ENCODE peak calls at places on chromosomes 3 and 15, in nine cellular contexts. M is A549, S is ovary, R is progenitor cell of endocrine pancreas, J is OCI-LY7, E is testis, Q is body of pancreas, N is left ventricle myocardium inferior, D is GM10248. W is an unnamed sample.

GRCh38 chr3:45852828-45853227 is 10.9 kb upstream of the LZTFL1 start:
- DNase-seq in J (no peak), S (no peak), Q (no peak), M (no peak), D (peak; percentile 26), E (no peak), R (no peak), N (no peak), W (no peak)

GRCh38 chr3:42653560-42654330 is at the start of gene ZBTB47:
- DNase-seq in D (peak; percentile 28), M (no peak), Q (peak; percentile 42), S (peak; percentile 71), R (no peak), J (no peak), N (peak; percentile 77), E (no peak), W (no peak)

GRCh38 chr15:80698636-80699035 is 3.5 kb downstream of the ABHD17C start:
- DNase-seq in S (no peak), E (no peak), J (no peak), Q (no peak), D (no peak), N (no peak), R (no peak), M (no peak), W (no peak)

GRCh38 chr3:164498917-164499316 is 579.4 kb downstream of the SI start:
- DNase-seq in S (no peak), J (no peak), R (no peak), M (no peak), N (no peak), E (no peak), Q (no peak), D (no peak), W (no peak)

GRCh38 chr3:2360815-2361214 is 262.1 kb downstream of the CNTN4 start:
- DNase-seq in E (no peak), D (no peak), R (no peak), N (no peak), M (no peak), Q (no peak), J (no peak), S (no peak), W (no peak)

GRCh38 chr3:138412821-138413531 is 21.4 kb upstream of the ESYT3 start:
- DNase-seq in N (no peak), M (no peak), J (no peak), E (no peak), S (no peak), D (no peak), R (no peak), Q (no peak), W (no peak)

GRCh38 chr15:38254065-38254883 is 1.6 kb downstream of the SPRED1 start:
- DNase-seq in Q (peak; percentile 77), E (peak; percentile 81), R (no peak), D (peak; percentile 20), S (peak; percentile 47), J (peak; percentile 86), M (peak; percentile 31), N (no peak), W (peak; percentile 46)

GRCh38 chr3:161031134-161031533 is 74.0 kb downstream of the B3GALNT1 start:
- DNase-seq in Q (no peak), S (no peak), J (no peak), D (no peak), M (no peak), R (no peak), E (no peak), N (no peak), W (no peak)

GRCh38 chr15:88401972-88402656 is 65.1 kb downstream of the MRPL46 start:
- DNase-seq in J (peak; percentile 95), E (no peak), S (no peak), R (no peak), D (no peak), M (no peak), N (peak; percentile 74), Q (no peak), W (no peak)

GRCh38 chr15:63858881-63859280 is 25.1 kb upstream of the HERC1 start:
- DNase-seq in R (no peak), E (no peak), S (no peak), N (no peak), D (no peak), J (no peak), Q (no peak), M (no peak), W (peak; percentile 13)

DNA sequence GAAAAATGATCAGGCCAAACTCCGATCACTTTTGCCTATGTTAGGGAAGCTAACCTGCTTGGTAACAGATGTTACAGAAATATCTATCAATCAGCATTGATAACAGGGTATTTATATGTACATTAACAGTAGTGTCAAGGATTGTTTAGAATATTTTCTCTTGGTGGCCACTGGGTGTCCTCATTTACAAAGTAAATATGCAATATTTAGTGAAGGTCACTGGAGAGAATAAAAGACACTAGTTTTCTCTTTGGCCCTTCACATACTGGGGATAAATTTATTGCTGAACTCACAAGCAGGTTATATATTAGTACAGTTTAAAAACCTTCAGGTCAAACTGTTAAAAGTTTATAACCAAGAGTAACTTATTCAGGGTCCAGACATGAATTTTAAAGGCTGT is 69.0 kb downstream of the TIGIT start:
- DNase-seq in M (peak; percentile 19), D (peak; percentile 24), S (no peak), J (peak; percentile 25), N (no peak), E (no peak), R (no peak), Q (no peak), W (no peak)
- TF ChIP-seq CTCF in M (peak; percentile 60), D (peak; percentile 44), S (peak; percentile 15), J (peak; percentile 79), N (peak; percentile 55), E (peak; percentile 39), R (peak; percentile 41), Q (peak; percentile 48), W (peak; percentile 26)

DNA sequence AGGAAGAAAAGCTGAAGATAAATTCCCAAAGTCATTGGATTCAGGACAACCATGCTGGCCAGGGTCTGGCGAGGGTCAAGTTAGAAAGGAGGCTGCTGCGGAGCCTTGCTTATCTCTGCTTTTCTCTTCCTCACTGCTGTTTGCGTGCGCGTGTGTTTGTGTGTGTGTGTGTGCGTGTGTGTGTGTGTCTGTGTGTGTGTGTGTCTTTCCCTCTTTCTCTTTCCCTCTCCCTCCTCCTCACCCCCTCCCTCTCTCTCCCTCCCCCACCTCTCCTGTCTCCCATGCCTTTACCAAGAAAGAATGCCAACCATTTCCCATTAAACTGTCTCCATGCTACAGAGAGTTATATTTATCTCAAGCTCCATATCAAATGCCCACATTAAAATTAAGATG is at the start of gene COLQ:
- DNase-seq in D (no peak), J (no peak), M (no peak), S (no peak), R (no peak), E (no peak), Q (no peak), N (no peak), W (no peak)
- TF ChIP-seq CTCF in D (no peak), J (no peak), M (no peak), S (no peak), R (no peak), E (no peak), Q (no peak), N (no peak), W (no peak)

GRCh38 chr15:72999586-72999985 is 52.7 kb upstream of the NEO1 start:
- DNase-seq in S (no peak), J (no peak), M (no peak), N (no peak), D (no peak), R (no peak), E (no peak), Q (no peak), W (no peak)
- TF ChIP-seq CTCF in S (no peak), J (no peak), M (no peak), N (no peak), D (no peak), R (no peak), E (no peak), Q (no peak), W (no peak)

GRCh38 chr3:57962448-57962834 is 45.8 kb upstream of the FLNB start:
- DNase-seq in Q (no peak), N (no peak), D (no peak), J (no peak), R (no peak), M (no peak), S (no peak), E (no peak), W (no peak)

GRCh38 chr3:57961177-57961827 is 46.9 kb upstream of the FLNB start:
- DNase-seq in R (no peak), D (no peak), E (no peak), S (no peak), Q (no peak), J (no peak), M (no peak), N (no peak), W (no peak)

GRCh38 chr3:57960174-57960505 is 48.1 kb upstream of the FLNB start:
- DNase-seq in J (no peak), Q (no peak), D (no peak), E (no peak), N (no peak), S (no peak), M (no peak), R (no peak), W (no peak)

GRCh38 chr3:57963811-57964346 is 44.3 kb upstream of the FLNB start:
- DNase-seq in Q (no peak), N (no peak), S (no peak), D (no peak), M (no peak), R (no peak), J (no peak), E (no peak), W (no peak)

DNA sequence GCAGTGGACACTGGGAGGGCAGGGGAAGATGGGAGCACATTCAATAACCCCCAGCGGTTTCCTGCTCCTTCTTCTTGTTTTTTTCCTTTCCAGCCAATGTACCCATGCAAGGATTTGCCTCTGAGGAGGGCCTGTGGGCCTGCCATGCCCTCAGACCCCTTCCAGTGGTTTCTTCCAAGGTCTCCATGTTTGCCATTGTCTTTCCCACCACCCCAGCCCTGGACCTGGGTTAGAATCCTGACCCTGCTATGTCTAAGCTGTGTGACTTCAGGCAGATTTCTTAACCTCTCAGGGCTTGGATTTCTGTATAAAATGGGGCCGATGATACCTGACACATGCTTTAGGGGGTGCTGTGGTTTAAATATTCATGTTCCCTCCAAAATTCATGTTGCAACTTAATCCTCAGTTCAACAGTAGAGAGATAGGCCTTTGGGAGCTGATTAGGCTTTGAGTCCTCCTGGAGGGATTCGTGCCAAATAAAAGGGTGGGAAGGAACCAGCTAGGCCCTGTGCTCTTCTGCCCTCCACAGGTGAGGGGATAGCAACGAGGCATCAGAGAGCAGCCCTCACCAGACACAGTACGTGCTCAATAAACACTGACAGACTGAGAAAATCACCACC is 46.3 kb upstream of the FLNB start:
- DNase-seq in M (no peak), Q (no peak), E (no peak), N (no peak), J (peak; percentile 53), S (no peak), D (no peak), R (no peak), W (no peak)
- TF ChIP-seq CTCF in M (peak; percentile 71), Q (peak; percentile 20), E (no peak), N (no peak), J (peak; percentile 79), S (no peak), D (no peak), R (peak; percentile 8), W (peak; percentile 35)

W was measured in Calu3.